ENCODE peak calls at places on chromosome 10, in four cellular contexts. One of them, this sample, is unnamed.

GRCh38 chr10:87656431-87657072 is 3.1 kb upstream of the PAPSS2 start:
- DNase-seq in GM23338: peak; percentile 84
- DNase-seq in A549: peak; percentile 58
- DNase-seq in BJ: no peak
- DNase-seq in this sample: no peak

GRCh38 chr10:131703527-131703926 is 197.3 kb upstream of the PPP2R2D start:
- DNase-seq in A549: no peak
- DNase-seq in BJ: no peak
- DNase-seq in GM23338: no peak
- DNase-seq in this sample: no peak

GRCh38 chr10:132690401-132690800 is 95.5 kb downstream of the NKX6-2 start:
- DNase-seq in A549: no peak
- DNase-seq in GM23338: no peak
- DNase-seq in BJ: no peak
- DNase-seq in this sample: no peak

GRCh38 chr10:102375250-102375649 is 20.3 kb upstream of the NFKB2 start:
- DNase-seq in GM23338: peak; percentile 73
- DNase-seq in A549: no peak
- DNase-seq in BJ: no peak
- DNase-seq in this sample: no peak

GRCh38 chr10:79208251-79208983 is 138.9 kb upstream of the PPIF start:
- DNase-seq in BJ: no peak
- DNase-seq in A549: no peak
- DNase-seq in GM23338: no peak
- DNase-seq in this sample: no peak

GRCh38 chr10:78231930-78232329 is 198.3 kb downstream of the RPS24 start:
- DNase-seq in BJ: no peak
- DNase-seq in A549: no peak
- DNase-seq in GM23338: peak; percentile 47
- DNase-seq in this sample: no peak

GRCh38 chr10:33137356-33138007 is 179.5 kb upstream of the ITGB1 start:
- DNase-seq in A549: no peak
- DNase-seq in BJ: no peak
- DNase-seq in GM23338: no peak
- DNase-seq in this sample: no peak

GRCh38 chr10:86311176-86311575 is 55.4 kb downstream of the GRID1 start:
- DNase-seq in GM23338: no peak
- DNase-seq in A549: no peak
- DNase-seq in BJ: no peak
- DNase-seq in this sample: no peak

GRCh38 chr10:71708301-71708703 is 11.3 kb downstream of the C10orf105 start:
- DNase-seq in A549: peak; percentile 42
- DNase-seq in GM23338: peak; percentile 82
- DNase-seq in BJ: no peak
- DNase-seq in this sample: no peak

GRCh38 chr10:1671366-1672000 is 65.8 kb downstream of the ADARB2 start:
- DNase-seq in BJ: no peak
- DNase-seq in GM23338: no peak
- DNase-seq in A549: no peak
- DNase-seq in this sample: no peak

GRCh38 chr10:74822583-74823089 is 3.8 kb upstream of the KAT6B start:
- DNase-seq in BJ: no peak
- DNase-seq in GM23338: no peak
- DNase-seq in A549: no peak
- DNase-seq in this sample: no peak

GRCh38 chr10:79072041-79072441 is 3.3 kb downstream of the ZMIZ1 start:
- DNase-seq in A549: no peak
- DNase-seq in BJ: no peak
- DNase-seq in GM23338: peak; percentile 33
- DNase-seq in this sample: no peak

GRCh38 chr10:123417414-123417813 is 248.7 kb upstream of the GPR26 start:
- DNase-seq in BJ: no peak
- DNase-seq in GM23338: no peak
- DNase-seq in A549: no peak
- DNase-seq in this sample: no peak

GRCh38 chr10:133060022-133060421 is 27.7 kb upstream of the ADGRA1 start:
- DNase-seq in A549: no peak
- DNase-seq in GM23338: no peak
- DNase-seq in BJ: no peak
- DNase-seq in this sample: no peak

GRCh38 chr10:43922335-43923280 is 273.9 kb upstream of the ZNF32 start:
- DNase-seq in A549: no peak
- DNase-seq in BJ: no peak
- DNase-seq in GM23338: no peak
- DNase-seq in this sample: no peak
- TF ChIP-seq CTCF in A549: no peak
- TF ChIP-seq CTCF in BJ: no peak
- TF ChIP-seq CTCF in GM23338: no peak
- TF ChIP-seq CTCF in this sample: no peak

DNA sequence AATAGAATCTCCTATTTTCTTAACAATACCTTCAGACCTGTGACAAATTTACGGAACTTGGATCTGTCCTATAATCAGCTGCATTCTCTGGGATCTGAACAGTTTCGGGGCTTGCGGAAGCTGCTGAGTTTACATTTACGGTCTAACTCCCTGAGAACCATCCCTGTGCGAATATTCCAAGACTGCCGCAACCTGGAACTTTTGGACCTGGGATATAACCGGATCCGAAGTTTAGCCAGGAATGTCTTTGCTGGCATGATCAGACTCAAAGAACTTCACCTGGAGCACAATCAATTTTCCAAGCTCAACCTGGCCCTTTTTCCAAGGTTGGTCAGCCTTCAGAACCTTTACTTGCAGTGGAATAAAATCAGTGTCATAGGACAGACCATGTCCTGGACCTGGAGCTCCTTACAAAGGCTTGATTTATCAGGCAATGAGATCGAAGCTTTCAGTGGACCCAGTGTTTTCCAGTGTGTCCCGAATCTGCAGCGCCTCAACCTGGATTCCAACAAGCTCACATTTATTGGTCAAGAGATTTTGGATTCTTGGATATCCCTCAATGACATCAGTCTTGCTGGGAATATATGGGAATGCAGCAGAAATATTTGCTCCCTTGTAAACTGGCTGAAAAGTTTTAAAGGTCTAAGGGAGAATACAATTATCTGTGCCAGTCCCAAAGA is 1.6 kb downstream of the LRRTM3 start:
- DNase-seq in BJ: no peak
- DNase-seq in A549: no peak
- DNase-seq in GM23338: no peak
- DNase-seq in this sample: no peak
- H3K4me3 ChIP-seq in BJ: no peak overlapping the region
- H3K4me3 ChIP-seq in A549: no peak overlapping the region
- H3K4me3 ChIP-seq in GM23338: peak overlapping the region; percentile 54
- H3K4me3 ChIP-seq in this sample: no peak overlapping the region

GRCh38 chr10:13099144-13099665 is 758 bp upstream of the OPTN start:
- DNase-seq in A549: peak; percentile 84
- DNase-seq in GM23338: peak; percentile 93
- DNase-seq in BJ: no peak
- DNase-seq in this sample: peak; percentile 40
- TF ChIP-seq CTCF in A549: no peak
- TF ChIP-seq CTCF in GM23338: peak; percentile 67
- TF ChIP-seq CTCF in BJ: peak; percentile 74
- TF ChIP-seq CTCF in this sample: peak; percentile 77

DNA sequence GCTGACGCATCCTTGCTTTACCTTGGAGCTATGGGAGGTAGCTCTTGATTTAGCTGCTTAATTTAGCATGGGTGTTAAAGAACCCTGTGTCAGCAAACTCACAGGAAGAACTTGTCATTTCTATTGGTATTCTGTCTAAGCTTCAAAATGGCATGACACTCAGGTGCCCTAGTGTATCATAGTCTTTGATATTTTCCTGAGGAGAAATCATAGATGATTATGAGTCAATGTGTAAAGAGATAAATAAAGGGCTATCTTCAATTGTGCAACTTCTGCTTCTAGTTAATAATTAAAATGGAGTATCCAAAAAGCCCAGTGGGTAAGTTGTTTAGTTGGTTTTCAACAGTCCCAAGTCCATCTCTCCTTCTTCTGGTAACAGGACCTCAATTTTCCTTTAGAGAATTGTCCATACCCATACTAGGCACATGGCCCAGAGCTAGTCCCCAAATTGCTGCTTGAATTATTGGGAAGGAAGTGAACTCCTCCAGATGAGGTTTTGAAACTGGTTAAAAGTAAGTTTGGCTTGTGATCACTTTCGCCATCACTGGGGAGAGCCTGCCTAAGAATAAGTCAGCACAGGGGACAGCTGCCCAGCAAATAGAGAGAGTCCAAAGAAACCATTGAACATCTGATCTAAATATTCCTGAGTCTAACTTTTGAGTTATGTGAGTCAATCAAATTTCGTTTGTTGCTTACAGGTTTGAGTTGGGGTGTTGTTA is 169.0 kb upstream of the PHYHIPL start:
- DNase-seq in GM23338: no peak
- DNase-seq in BJ: no peak
- DNase-seq in A549: peak; percentile 47
- DNase-seq in this sample: no peak
- H3K4me3 ChIP-seq in GM23338: no peak overlapping the region
- H3K4me3 ChIP-seq in BJ: no peak overlapping the region
- H3K4me3 ChIP-seq in A549: no peak overlapping the region
- H3K4me3 ChIP-seq in this sample: no peak overlapping the region

DNA sequence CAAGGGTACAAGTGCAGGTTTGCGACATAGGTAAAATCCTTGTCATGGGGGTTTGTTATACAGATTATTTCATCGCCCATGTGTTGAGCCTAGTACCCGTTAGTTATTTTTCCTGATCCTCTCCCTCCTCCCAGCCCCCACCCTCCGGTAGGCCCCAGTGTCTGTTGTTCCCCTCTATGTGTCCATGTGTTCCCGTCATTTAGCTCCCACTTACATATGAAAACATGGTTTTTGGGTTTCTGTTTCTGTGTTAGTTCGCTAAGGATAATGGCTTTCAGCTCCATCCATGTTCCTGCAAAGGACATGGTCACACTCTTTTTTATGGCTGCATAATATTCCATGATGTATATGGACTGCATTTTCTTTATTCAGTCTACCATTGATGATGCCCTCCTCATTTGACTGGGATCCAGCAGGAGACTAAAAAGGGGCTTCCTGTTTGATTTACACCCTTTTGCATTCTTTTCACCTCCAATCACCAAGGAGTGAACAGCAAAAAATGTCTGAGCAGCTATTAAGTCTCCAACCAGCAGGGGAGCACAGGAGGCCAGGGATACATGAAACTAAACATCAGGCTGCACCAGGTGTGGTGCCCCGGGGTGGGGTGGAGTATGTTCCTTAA is 188.2 kb downstream of the SKIDA1 start:
- DNase-seq in GM23338: no peak
- DNase-seq in BJ: no peak
- DNase-seq in A549: no peak
- DNase-seq in this sample: no peak
- TF ChIP-seq CTCF in GM23338: peak; percentile 22
- TF ChIP-seq CTCF in BJ: no peak
- TF ChIP-seq CTCF in A549: no peak
- TF ChIP-seq CTCF in this sample: no peak

DNA sequence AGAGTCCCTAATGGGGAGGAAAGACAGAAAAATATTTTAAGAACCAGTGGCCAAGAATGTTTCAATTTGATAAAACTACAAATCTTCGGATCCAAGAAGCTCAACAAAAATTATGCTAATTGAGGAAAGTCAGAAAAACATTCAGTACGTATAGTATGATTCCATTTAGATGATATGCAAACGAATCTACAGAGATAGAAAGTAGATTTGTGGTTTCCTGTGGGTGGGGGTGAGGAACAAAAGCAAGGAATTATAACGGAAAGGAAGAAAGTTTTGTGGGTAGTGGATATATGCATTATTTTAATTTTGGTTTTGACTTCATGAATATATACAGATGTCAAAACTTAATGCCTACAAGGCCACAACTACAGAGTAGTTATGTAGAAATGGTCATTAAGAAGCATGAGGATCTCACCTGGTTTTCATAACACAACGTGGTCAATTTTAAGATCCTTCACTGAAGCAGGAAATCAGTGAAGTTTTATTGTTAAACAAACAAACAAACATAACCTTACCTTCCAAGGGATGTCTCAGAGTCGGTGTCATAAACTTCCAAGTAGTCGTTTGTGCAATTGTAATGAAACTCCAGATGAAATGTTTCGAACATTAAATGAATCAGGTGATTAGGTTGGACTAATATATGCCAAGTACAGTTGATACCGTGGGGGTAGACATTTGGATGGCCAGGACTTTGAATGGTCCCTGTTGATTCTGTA is 61.9 kb downstream of the CUBN start:
- DNase-seq in BJ: no peak
- DNase-seq in GM23338: no peak
- DNase-seq in A549: no peak
- DNase-seq in this sample: peak; percentile 11
- H3K4me3 ChIP-seq in BJ: no peak overlapping the region
- H3K4me3 ChIP-seq in GM23338: no peak overlapping the region
- H3K4me3 ChIP-seq in A549: no peak overlapping the region
- H3K4me3 ChIP-seq in this sample: no peak overlapping the region